ENCODE peak calls at places on chromosomes 12 and 14, in four cellular contexts. One of them, this sample, is unnamed.

GRCh38 chr14:20612403-20612802 is 21.2 kb upstream of the RNASE12 start:
- DNase-seq in HCT116: no peak
- DNase-seq in breast epithelium: no peak
- DNase-seq in stomach: no peak
- DNase-seq in this sample: no peak

GRCh38 chr12:131386781-131387180 is 324.1 kb upstream of the SFSWAP start:
- DNase-seq in HCT116: no peak
- DNase-seq in breast epithelium: no peak
- DNase-seq in stomach: no peak
- DNase-seq in this sample: no peak

GRCh38 chr12:1864867-1865266 is 44.5 kb downstream of the LRTM2 start:
- DNase-seq in HCT116: no peak
- DNase-seq in breast epithelium: no peak
- DNase-seq in stomach: peak
- DNase-seq in this sample: no peak

GRCh38 chr12:32533971-32534590 is 134.7 kb downstream of the FGD4 start:
- DNase-seq in HCT116: peak
- DNase-seq in breast epithelium: peak
- DNase-seq in stomach: peak
- DNase-seq in this sample: peak

GRCh38 chr14:83632375-83632774 is 1897.6 kb upstream of the FLRT2 start:
- DNase-seq in HCT116: no peak
- DNase-seq in breast epithelium: no peak
- DNase-seq in stomach: no peak
- DNase-seq in this sample: no peak

GRCh38 chr12:104673294-104674062 is 216.7 kb downstream of the CHST11 start:
- DNase-seq in HCT116: no peak
- DNase-seq in breast epithelium: no peak
- DNase-seq in stomach: no peak
- DNase-seq in this sample: no peak

GRCh38 chr12:108307006-108307405 is 32.1 kb downstream of the CMKLR1 start:
- DNase-seq in HCT116: no peak
- DNase-seq in breast epithelium: no peak
- DNase-seq in stomach: no peak
- DNase-seq in this sample: no peak

GRCh38 chr14:68908860-68909259 is 70.2 kb downstream of the ACTN1 start:
- DNase-seq in HCT116: no peak
- DNase-seq in breast epithelium: no peak
- DNase-seq in stomach: no peak
- DNase-seq in this sample: no peak

GRCh38 chr12:67415473-67415872 is 146.3 kb downstream of the CAND1 start:
- DNase-seq in HCT116: peak
- DNase-seq in breast epithelium: no peak
- DNase-seq in stomach: no peak
- DNase-seq in this sample: no peak

DNA sequence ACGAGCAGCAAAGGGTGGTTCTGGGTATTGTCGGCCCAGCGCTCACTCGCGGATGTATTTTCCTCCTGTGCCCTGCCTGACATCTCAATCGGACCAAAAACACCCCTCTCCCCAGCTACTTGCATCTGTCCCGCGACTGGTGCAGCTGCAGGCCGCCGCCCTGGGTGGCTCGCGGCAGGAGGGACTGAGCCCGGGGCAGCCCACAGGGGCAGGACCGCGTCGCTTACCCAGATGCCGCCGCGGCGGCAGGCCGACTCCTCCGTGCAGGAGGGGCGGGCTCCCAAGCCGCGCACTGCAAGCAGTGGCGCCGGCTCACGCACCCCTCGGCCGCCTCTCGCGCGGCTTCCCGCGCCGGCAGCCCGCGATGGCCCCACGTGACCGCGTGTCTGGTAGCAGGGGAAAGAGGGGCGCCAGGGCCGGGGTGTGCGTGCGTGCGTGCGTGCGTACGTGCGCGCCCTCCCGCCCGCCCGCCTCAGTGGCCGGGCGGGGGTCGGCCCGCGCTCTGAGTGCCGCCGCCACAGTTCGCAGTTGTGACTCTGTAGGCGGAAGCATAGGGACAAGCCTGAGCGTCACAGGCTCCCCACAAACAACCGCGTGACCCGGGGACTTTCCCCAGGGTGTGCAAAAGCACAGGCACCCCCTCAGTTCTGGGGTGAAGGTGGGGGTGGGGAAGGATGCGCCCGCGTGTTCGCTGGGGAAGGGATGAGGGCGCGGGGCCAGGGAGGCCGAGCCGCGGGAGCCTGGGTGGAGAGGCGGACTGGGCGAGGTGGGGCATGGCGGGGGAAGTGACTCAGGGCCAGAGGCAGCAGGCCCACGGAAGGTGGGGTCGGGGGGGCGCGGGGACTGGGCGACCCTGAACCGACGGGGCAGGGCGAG is at the start of gene ZBTB25:
- DNase-seq in HCT116: peak
- DNase-seq in breast epithelium: peak
- DNase-seq in stomach: peak
- DNase-seq in this sample: peak
- TF ChIP-seq POLR2AphosphoS5 in HCT116: peak
- TF ChIP-seq POLR2AphosphoS5 in breast epithelium: peak
- TF ChIP-seq POLR2AphosphoS5 in stomach: peak
- TF ChIP-seq POLR2AphosphoS5 in this sample: peak

DNA sequence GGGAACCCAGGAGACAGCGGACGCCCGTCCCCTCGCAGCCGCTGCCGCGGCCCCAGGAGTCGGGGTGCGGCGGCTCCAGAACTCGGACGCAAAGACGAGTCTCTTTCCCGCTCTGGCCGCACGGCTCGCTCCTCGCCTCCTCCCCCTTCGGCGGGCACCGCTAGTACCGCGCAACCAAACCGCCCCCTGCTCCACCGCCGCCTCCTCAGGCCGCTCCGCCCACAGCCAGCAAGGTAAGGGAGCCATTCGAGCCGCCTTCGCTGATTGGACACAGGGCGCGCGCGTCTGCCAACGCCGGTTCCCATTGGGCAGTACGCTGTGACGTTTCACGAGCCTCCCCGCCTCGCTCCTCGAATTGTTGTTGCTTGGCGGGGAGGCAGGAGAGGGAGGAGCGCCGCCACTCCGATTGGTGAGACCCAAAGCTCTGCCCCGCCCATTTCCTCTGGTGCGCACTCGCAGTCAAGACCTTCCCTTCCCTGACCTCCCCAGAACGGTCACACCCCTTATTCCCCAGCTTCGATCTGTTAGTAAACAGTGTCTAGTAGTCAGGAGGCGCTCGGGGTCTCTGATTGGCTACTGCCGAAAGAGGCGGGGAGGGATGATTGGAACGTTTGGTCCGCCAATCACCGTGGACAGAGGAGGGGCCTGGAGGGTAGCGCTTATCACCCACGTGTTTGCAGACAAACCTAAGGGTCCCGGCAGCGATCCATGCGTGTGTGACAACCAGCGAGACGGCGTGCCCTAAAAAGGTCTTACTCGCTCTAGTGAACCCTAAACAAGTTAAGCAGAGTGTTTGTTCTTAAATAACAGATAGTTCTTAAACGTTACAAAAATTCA is at the start of gene RPS6KA5:
- DNase-seq in HCT116: peak
- DNase-seq in breast epithelium: peak
- DNase-seq in stomach: peak
- DNase-seq in this sample: peak
- TF ChIP-seq CTCF in HCT116: no peak
- TF ChIP-seq CTCF in breast epithelium: peak
- TF ChIP-seq CTCF in stomach: no peak
- TF ChIP-seq CTCF in this sample: no peak

GRCh38 chr14:85934123-85934885 is 404.4 kb downstream of the FLRT2 start:
- DNase-seq in HCT116: no peak
- DNase-seq in breast epithelium: no peak
- DNase-seq in stomach: peak
- DNase-seq in this sample: no peak

DNA sequence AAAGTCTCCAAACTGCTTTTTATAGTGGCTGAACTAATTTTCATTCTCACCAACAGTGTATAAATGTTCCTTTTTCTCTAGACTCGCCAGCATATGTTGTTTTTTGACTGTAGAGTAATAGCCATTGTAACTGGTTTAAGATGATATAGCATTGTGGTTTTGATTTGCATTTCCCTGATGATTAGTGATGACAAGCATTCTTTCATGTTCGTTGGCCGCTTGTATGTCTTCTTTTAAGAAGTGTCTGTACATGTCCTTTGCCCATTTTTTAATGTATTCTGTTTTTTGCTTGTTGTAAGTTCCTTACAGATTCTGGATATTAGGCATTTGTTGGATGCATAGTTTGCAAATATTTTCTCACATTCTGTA is 404.9 kb downstream of the FLRT2 start:
- DNase-seq in HCT116: no peak
- DNase-seq in breast epithelium: no peak
- DNase-seq in stomach: no peak
- DNase-seq in this sample: no peak
- H3K27ac ChIP-seq in HCT116: no peak
- H3K27ac ChIP-seq in breast epithelium: no peak
- H3K27ac ChIP-seq in stomach: no peak
- H3K27ac ChIP-seq in this sample: no peak

GRCh38 chr14:61320806-61321384 is 484 bp upstream of the PRKCH start:
- DNase-seq in HCT116: no peak
- DNase-seq in breast epithelium: no peak
- DNase-seq in stomach: no peak
- DNase-seq in this sample: peak
- TF ChIP-seq POLR2AphosphoS5 in HCT116: no peak
- TF ChIP-seq POLR2AphosphoS5 in breast epithelium: peak
- TF ChIP-seq POLR2AphosphoS5 in stomach: no peak
- TF ChIP-seq POLR2AphosphoS5 in this sample: peak

This sample was measured in prostate gland.